ENCODE peak calls at places on chromosomes 7 and 10, in six cellular contexts. D is mammary epithelial cell, L is AG04450, N is right lobe of liver, Y is tibial nerve, Z is heart right ventricle. V is an unnamed sample.
A peak's percentile ranks its signal among the peaks of the same experiment; 100 is the strongest.

GRCh38 chr7:5310822-5311405 is 28.2 kb downstream of the SLC29A4 start:
- DNase-seq in Z (no peak), Y (no peak), L (no peak), D (no peak), N (no peak), V (no peak)

GRCh38 chr10:26554246-26554645 is 116.1 kb downstream of the APBB1IP start:
- DNase-seq in D (no peak), N (no peak), L (no peak), Y (no peak), Z (no peak), V (no peak)

GRCh38 chr7:148507741-148508285 is 82.8 kb upstream of the C7orf33 start:
- DNase-seq in L (no peak), Z (no peak), N (no peak), Y (no peak), D (no peak), V (no peak)

GRCh38 chr7:48182736-48183369 is 11.6 kb downstream of the ABCA13 start:
- DNase-seq in Z (no peak), D (peak; percentile 63), L (peak; percentile 23), N (no peak), Y (no peak), V (no peak)

GRCh38 chr10:29828440-29828894 is 193.7 kb upstream of the SVIL start:
- DNase-seq in Z (no peak), N (no peak), L (no peak), Y (no peak), D (peak; percentile 55), V (no peak)

GRCh38 chr7:107643407-107643806 is 17.2 kb upstream of the SLC26A4 start:
- DNase-seq in Y (no peak), L (no peak), D (peak; percentile 24), N (no peak), Z (no peak), V (no peak)

GRCh38 chr7:150685219-150686029 is at the start of gene GIMAP2:
- DNase-seq in L (no peak), Z (no peak), Y (no peak), N (no peak), D (peak; percentile 43), V (no peak)

GRCh38 chr7:101586971-101587370 is 42.1 kb downstream of the MYL10 start:
- DNase-seq in Z (no peak), N (peak; percentile 4), D (no peak), L (no peak), Y (no peak), V (no peak)

GRCh38 chr10:103510791-103511757 is 17.6 kb downstream of the NEURL1 start:
- DNase-seq in D (no peak), N (no peak), Y (no peak), Z (no peak), L (no peak), V (no peak)

GRCh38 chr7:35695987-35696386 is 1.1 kb upstream of the HERPUD2 start:
- DNase-seq in D (no peak), Y (no peak), N (no peak), Z (no peak), L (no peak), V (no peak)

GRCh38 chr7:32216759-32217158 is 146.6 kb upstream of the PDE1C start:
- DNase-seq in L (no peak), N (no peak), Z (no peak), D (no peak), Y (no peak), V (no peak)

GRCh38 chr10:27743736-27744477 is 1.7 kb downstream of the MKX start:
- DNase-seq in D (peak; percentile 20), L (no peak), Y (no peak), N (no peak), Z (no peak), V (no peak)

GRCh38 chr10:61993676-61994401 is 92.3 kb downstream of the ARID5B start:
- DNase-seq in Z (no peak), L (no peak), D (no peak), Y (no peak), N (no peak), V (no peak)

GRCh38 chr10:53111529-53111928 is 338.9 kb upstream of the MBL2 start:
- DNase-seq in Y (no peak), L (no peak), N (no peak), Z (no peak), D (no peak), V (no peak)

GRCh38 chr10:119412831-119413737 is 129.4 kb downstream of the RGS10 start:
- DNase-seq in Z (no peak), N (no peak), L (no peak), D (no peak), Y (no peak), V (peak; percentile 62)

GRCh38 chr10:26859241-26860025 is 1.3 kb downstream of the ABI1 start:
- DNase-seq in N (no peak), L (no peak), Z (no peak), D (no peak), Y (no peak), V (no peak)

GRCh38 chr10:5544216-5544805 is 19.6 kb downstream of the CALML3 start:
- DNase-seq in N (peak; percentile 53), Y (no peak), L (no peak), Z (no peak), D (no peak), V (no peak)

GRCh38 chr7:1412322-1413261 is 46.7 kb downstream of the MICALL2 start:
- DNase-seq in L (peak; percentile 36), Y (peak; percentile 52), D (peak; percentile 63), Z (peak; percentile 76), N (peak; percentile 75), V (peak; percentile 29)

GRCh38 chr10:24238527-24239247 is 29.7 kb downstream of the KIAA1217 start:
- DNase-seq in N (no peak), L (no peak), Z (no peak), Y (no peak), D (peak; percentile 91), V (no peak)

GRCh38 chr7:36021367-36021766 is 131.7 kb upstream of the EEPD1 start:
- DNase-seq in Z (no peak), D (no peak), L (no peak), N (no peak), Y (no peak), V (peak; percentile 6)

GRCh38 chr10:75547391-75548298 is 116.2 kb downstream of the LRMDA start:
- DNase-seq in Z (no peak), L (no peak), Y (no peak), D (peak; percentile 67), N (no peak), V (no peak)
- TF ChIP-seq CTCF in Z (no peak), L (no peak), Y (no peak), D (no peak), N (no peak), V (no peak)

GRCh38 chr7:6516387-6516983 is 34.8 kb downstream of the GRID2IP start:
- DNase-seq in N (peak; percentile 84), Y (peak; percentile 65), D (peak; percentile 70), Z (peak; percentile 77), L (peak; percentile 55), V (peak; percentile 55)
- TF ChIP-seq CTCF in N (peak; percentile 91), Y (peak; percentile 74), D (peak; percentile 65), Z (peak; percentile 87), L (peak; percentile 91), V (peak; percentile 93)

GRCh38 chr10:63498665-63499064 is 22.5 kb upstream of the REEP3 start:
- DNase-seq in Z (no peak), Y (no peak), N (no peak), L (no peak), D (no peak), V (no peak)
- TF ChIP-seq CTCF in Z (no peak), Y (no peak), N (no peak), L (no peak), D (no peak), V (no peak)

GRCh38 chr7:129433823-129434171 is 435 bp upstream of the STRIP2 start:
- DNase-seq in L (no peak), Z (no peak), Y (no peak), N (no peak), D (no peak), V (no peak)
- TF ChIP-seq CTCF in L (peak; percentile 15), Z (peak; percentile 34), Y (no peak), N (no peak), D (no peak), V (no peak)

DNA sequence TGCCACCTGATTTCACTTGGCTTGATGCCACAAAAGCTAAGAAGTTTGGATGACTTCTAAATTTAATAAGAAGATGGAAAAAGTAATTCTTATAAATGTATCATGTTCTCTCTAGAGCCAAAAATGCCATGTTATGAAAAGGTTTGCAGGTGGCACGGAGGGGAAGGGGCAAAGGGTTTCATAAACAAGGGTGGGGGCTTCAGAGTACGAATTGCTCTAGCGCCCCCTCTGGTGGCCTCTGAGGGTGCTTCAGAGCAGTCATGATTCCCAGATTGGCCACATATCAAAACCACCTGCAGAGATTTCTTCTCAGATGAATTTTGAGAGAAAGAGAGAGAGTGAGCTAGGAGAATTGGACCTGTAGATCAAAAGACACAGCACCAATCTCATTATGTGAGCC is 208.6 kb upstream of the YAE1 start:
- DNase-seq in Y (no peak), Z (no peak), D (no peak), L (no peak), N (no peak), V (no peak)
- TF ChIP-seq CTCF in Y (no peak), Z (peak; percentile 27), D (peak; percentile 17), L (peak; percentile 31), N (peak; percentile 14), V (peak; percentile 62)

GRCh38 chr10:121375201-121375600 is 223.0 kb downstream of the FGFR2 start:
- DNase-seq in Z (no peak), N (no peak), D (no peak), Y (no peak), L (no peak), V (no peak)
- TF ChIP-seq CTCF in Z (no peak), N (no peak), D (no peak), Y (no peak), L (no peak), V (no peak)

GRCh38 chr7:87935373-87935706 is 1.3 kb downstream of the ADAM22 start:
- DNase-seq in N (no peak), L (no peak), Y (no peak), Z (no peak), D (no peak), V (no peak)

GRCh38 chr7:87934699-87935372 is 785 bp downstream of the ADAM22 start:
- DNase-seq in L (no peak), N (no peak), Y (no peak), Z (no peak), D (peak; percentile 6), V (no peak)

GRCh38 chr7:87933605-87933952 is 472 bp upstream of the ADAM22 start:
- DNase-seq in D (no peak), Y (no peak), L (no peak), N (no peak), Z (no peak), V (no peak)

GRCh38 chr7:87933953-87934698 is at the start of gene ADAM22:
- DNase-seq in L (peak; percentile 6), Y (peak; percentile 54), Z (peak; percentile 83), N (peak; percentile 72), D (peak; percentile 61), V (peak; percentile 17)
- TF ChIP-seq CTCF in L (no peak), Y (no peak), Z (peak; percentile 33), N (no peak), D (no peak), V (no peak)

V was measured in HFF-Myc.